ENCODE peak calls at places on chromosomes 1 and 21, in eight cellular contexts. U is GM23248; X is body of pancreas; E is stimulated activated CD4-positive, alpha-beta T cell treated with anti-CD3 and anti-CD28 coated beads, Interleukin-1b, Interleukin-23, amount 100 ng/mL, for 1 hour; L is fibroblast of lung; D is neuronal stem cell; C is iPS-NIHi11; Y is Peyer's patch. B is an unnamed sample.

GRCh38 chr1:188128761-188129160 is 1300.0 kb downstream of the PLA2G4A start:
- DNase-seq in C (peak), Y (no peak), L (no peak), X (no peak), D (no peak), U (peak), E (no peak), B (peak)

GRCh38 chr1:149942207-149942606 is 5.5 kb upstream of the MTMR11 start:
- DNase-seq in U (no peak), X (no peak), E (no peak), L (peak), C (peak), D (peak), Y (no peak), B (no peak)

GRCh38 chr21:43613755-43614638 is 45.3 kb downstream of the HSF2BP start:
- DNase-seq in Y (no peak), X (no peak), C (no peak), D (no peak), U (no peak), E (no peak), L (peak), B (no peak)

GRCh38 chr1:1074631-1075147 is 583 bp upstream of the RNF223 start:
- DNase-seq in Y (no peak), E (no peak), L (no peak), U (no peak), C (no peak), D (no peak), X (no peak), B (no peak)

GRCh38 chr1:39045231-39045630 is 19.1 kb downstream of the NDUFS5 start:
- DNase-seq in X (no peak), U (no peak), E (no peak), Y (no peak), L (no peak), D (no peak), C (no peak), B (no peak)

GRCh38 chr1:43271186-43272118 is 1.7 kb downstream of the TMEM125 start:
- DNase-seq in U (no peak), E (no peak), L (peak), X (no peak), D (no peak), Y (no peak), C (peak), B (peak)

GRCh38 chr1:246971322-246971721 is 36.5 kb downstream of the ZNF695 start:
- DNase-seq in X (peak), E (no peak), U (peak), D (no peak), Y (peak), C (no peak), L (no peak), B (peak)

GRCh38 chr1:155003227-155003765 is 694 bp downstream of the ZBTB7B start:
- DNase-seq in X (peak), Y (peak), U (peak), D (no peak), E (no peak), C (no peak), L (peak), B (no peak)

GRCh38 chr1:203271962-203272632 is 33.2 kb upstream of the BTG2 start:
- DNase-seq in Y (no peak), C (no peak), U (no peak), E (no peak), D (no peak), L (no peak), X (no peak), B (peak)

GRCh38 chr1:97849350-97850339 is 71.2 kb downstream of the DPYD start:
- DNase-seq in X (no peak), D (no peak), C (no peak), U (peak), Y (no peak), E (no peak), L (peak), B (peak)